ENCODE peak calls at places on chromosomes 7 and 10, in seven cellular contexts. Q, J, B, O, E, Z and S are unnamed samples.

GRCh38 chr7:153399554-153399940 is 640.0 kb downstream of the ACTR3B start:
- DNase-seq in Q (no peak), J (no peak), B (no peak), O (no peak), E (no peak), Z (no peak), S (no peak)

GRCh38 chr7:146366938-146367337 is 250.3 kb downstream of the CNTNAP2 start:
- DNase-seq in Q (peak; percentile 12), J (no peak), B (no peak), O (no peak), E (no peak), Z (no peak), S (no peak)

GRCh38 chr10:43042503-43043341 is 34.1 kb upstream of the RET start:
- DNase-seq in Q (no peak), J (no peak), B (peak; percentile 10), O (peak; percentile 52), E (peak; percentile 10), Z (no peak), S (no peak)

GRCh38 chr10:98267894-98268693 is at the start of gene LOXL4:
- DNase-seq in Q (peak; percentile 40), J (no peak), B (no peak), O (no peak), E (no peak), Z (no peak), S (no peak)

GRCh38 chr10:43265799-43266721 is 805 bp downstream of the RASGEF1A start:
- DNase-seq in Q (no peak), J (no peak), B (peak; percentile 17), O (no peak), E (no peak), Z (no peak), S (no peak)

GRCh38 chr10:269440-270074 is 134.3 kb downstream of the ZMYND11 start:
- DNase-seq in Q (no peak), J (no peak), B (no peak), O (no peak), E (no peak), Z (no peak), S (no peak)

GRCh38 chr7:128108641-128109423 is 77.6 kb upstream of the LRRC4 start:
- DNase-seq in Q (no peak), J (no peak), B (no peak), O (peak; percentile 19), E (no peak), Z (no peak), S (no peak)

GRCh38 chr7:123604739-123605138 is 3.1 kb downstream of the ASB15 start:
- DNase-seq in Q (no peak), J (no peak), B (no peak), O (no peak), E (no peak), Z (no peak), S (no peak)

GRCh38 chr10:31582365-31583052 is 263.5 kb downstream of the ZEB1 start:
- DNase-seq in Q (peak; percentile 33), J (no peak), B (no peak), O (no peak), E (no peak), Z (no peak), S (no peak)

GRCh38 chr10:48251525-48252353 is 22.8 kb downstream of the FRMPD2 start:
- DNase-seq in Q (no peak), J (no peak), B (peak; percentile 37), O (no peak), E (no peak), Z (peak; percentile 13), S (no peak)

GRCh38 chr7:93913197-93913596 is 6.8 kb downstream of the GNGT1 start:
- DNase-seq in Q (no peak), J (no peak), B (no peak), O (no peak), E (no peak), Z (no peak), S (no peak)
- H3K27ac ChIP-seq in Q (no peak overlapping the region), J (no peak overlapping the region), B (no peak overlapping the region), O (no peak overlapping the region), E (no peak overlapping the region), Z (no peak overlapping the region), S (peak overlapping the region; percentile 82)

GRCh38 chr7:41700044-41700471 is 2.8 kb downstream of the INHBA start:
- DNase-seq in Q (peak; percentile 25), J (no peak), B (no peak), O (no peak), E (no peak), Z (no peak), S (no peak)
- H3K27ac ChIP-seq in Q (peak overlapping the region; percentile 54), J (no peak overlapping the region), B (no peak overlapping the region), O (peak overlapping the region; percentile 97), E (no peak overlapping the region), Z (peak overlapping the region; percentile 90), S (no peak overlapping the region)

DNA sequence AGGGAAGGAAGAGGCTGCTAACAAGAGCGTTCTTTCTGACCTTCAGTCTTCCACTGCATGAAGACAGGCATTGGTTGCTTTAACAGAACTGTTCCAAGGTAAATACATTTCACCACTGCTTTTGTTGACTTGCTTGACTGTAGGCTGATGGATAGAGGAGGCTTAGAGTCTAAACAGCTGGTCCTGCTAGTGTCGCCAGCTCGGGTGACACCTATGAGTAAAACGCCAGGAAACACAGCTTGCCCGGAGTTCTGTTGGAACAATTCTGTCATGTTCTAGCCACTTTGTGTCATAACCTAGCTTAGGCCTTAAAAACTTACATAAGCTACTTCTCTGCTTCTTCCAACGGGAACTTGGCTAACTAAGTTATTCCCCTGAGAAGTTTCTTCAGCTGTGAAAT is 253.0 kb downstream of the BMPER start:
- DNase-seq in Q (no peak), J (no peak), B (no peak), O (peak; percentile 81), E (no peak), Z (no peak), S (no peak)
- H3K27ac ChIP-seq in Q (peak overlapping the region; percentile 79), J (no peak overlapping the region), B (no peak overlapping the region), O (peak overlapping the region; percentile 59), E (peak overlapping the region; percentile 54), Z (no peak overlapping the region), S (no peak overlapping the region)

DNA sequence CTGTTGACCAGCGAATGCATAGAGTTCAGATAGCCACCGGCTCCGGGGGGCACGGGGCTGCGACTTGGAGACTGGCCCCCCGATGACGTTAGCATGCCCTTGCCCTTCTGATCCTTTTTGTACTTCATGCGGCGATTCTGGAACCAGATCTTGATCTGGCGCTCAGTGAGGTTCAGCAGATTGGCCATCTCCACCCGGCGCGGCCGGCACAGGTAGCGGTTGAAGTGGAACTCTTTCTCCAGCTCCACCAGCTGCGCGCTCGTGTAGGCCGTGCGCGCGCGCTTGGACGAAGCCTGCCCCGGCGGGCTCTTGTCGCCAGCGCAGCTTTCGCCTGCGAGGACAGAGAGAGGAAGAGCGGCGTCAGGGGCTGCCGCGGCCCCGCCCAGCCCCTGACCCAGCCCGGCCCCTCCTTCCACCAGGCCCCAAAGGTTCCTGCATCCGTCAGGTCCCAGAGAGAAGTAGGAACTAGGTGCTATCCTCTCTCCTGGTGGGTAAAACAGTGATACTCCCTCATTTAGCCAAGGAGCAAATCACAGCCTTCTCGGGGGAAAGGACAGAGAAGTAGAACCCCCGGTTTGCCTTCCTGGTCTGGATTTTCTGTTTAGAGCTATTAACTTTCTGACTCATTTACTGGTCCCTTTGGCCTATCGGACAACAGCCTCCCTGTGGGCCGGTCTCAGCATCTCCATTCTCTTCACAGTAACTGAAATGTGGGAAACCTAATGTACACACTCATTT is 6.1 kb upstream of the HOXA2 start:
- DNase-seq in Q (no peak), J (no peak), B (peak; percentile 68), O (no peak), E (no peak), Z (no peak), S (no peak)
- H3K27ac ChIP-seq in Q (no peak overlapping the region), J (no peak overlapping the region), B (peak overlapping the region; percentile 92), O (no peak overlapping the region), E (no peak overlapping the region), Z (no peak overlapping the region), S (no peak overlapping the region)

GRCh38 chr7:114152314-114152938 is 233.6 kb upstream of the PPP1R3A start:
- DNase-seq in Q (no peak), J (no peak), B (no peak), O (no peak), E (no peak), Z (no peak), S (no peak)

GRCh38 chr7:114156178-114156577 is 237.4 kb upstream of the PPP1R3A start:
- DNase-seq in Q (no peak), J (no peak), B (no peak), O (no peak), E (no peak), Z (no peak), S (no peak)

GRCh38 chr7:114153700-114154099 is 234.9 kb upstream of the PPP1R3A start:
- DNase-seq in Q (no peak), J (no peak), B (no peak), O (no peak), E (no peak), Z (no peak), S (no peak)

GRCh38 chr7:114155766-114156110 is 236.9 kb upstream of the PPP1R3A start:
- DNase-seq in Q (no peak), J (no peak), B (no peak), O (no peak), E (no peak), Z (no peak), S (no peak)

DNA sequence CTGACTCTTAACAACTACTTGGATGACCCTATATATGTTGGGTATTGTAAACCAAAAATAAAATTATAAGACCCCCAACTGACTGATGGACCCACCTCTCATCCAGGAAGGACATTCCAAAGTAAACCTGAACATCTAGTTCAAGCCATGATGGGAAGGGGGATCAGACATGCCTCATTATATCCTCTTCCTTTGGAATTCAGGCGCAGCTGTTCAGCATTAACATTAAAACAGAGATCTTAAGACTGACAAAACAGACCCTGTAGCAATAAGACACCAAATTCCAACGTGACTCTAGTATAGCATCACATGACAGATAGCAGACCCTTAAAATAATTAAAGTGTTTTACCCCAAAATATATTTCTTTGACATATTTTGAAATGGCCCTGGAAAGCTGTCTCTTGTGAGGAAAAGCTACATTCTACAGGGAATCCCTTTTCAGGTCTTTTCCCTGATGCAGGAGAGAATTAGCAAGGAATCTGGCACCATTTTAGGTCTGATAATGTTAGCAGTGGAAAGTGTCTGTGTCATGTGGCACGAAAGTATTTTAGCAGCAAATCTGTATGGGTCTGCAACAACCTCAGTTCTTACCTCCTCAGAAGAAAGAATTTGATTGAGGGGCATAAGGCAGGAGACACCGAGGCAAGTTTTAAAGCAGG is 236.4 kb upstream of the PPP1R3A start:
- DNase-seq in Q (no peak), J (no peak), B (no peak), O (no peak), E (no peak), Z (no peak), S (no peak)
- H3K27ac ChIP-seq in Q (no peak overlapping the region), J (no peak overlapping the region), B (no peak overlapping the region), O (no peak overlapping the region), E (no peak overlapping the region), Z (no peak overlapping the region), S (no peak overlapping the region)

GRCh38 chr10:104517946-104518345 is 123.1 kb upstream of the SORCS3 start:
- DNase-seq in Q (no peak), J (no peak), B (no peak), O (no peak), E (no peak), Z (no peak), S (no peak)
- H3K27ac ChIP-seq in Q (no peak overlapping the region), J (no peak overlapping the region), B (no peak overlapping the region), O (no peak overlapping the region), E (no peak overlapping the region), Z (no peak overlapping the region), S (no peak overlapping the region)